ENCODE peak calls at places on chromosome 1, in ten cellular contexts. One of them, this sample, is unnamed.

GRCh38 chr1:160620942-160621632 is 25.8 kb downstream of the SLAMF1 start:
- ATAC-seq in sciatic nerve: no peak
- ATAC-seq in RWPE2: no peak
- ATAC-seq in omental fat pad: no peak
- ATAC-seq in pancreas: no peak
- ATAC-seq in stimulated activated memory B cell treated with anti-CD40 and anti-IgM and Interleukin-4, amounts not matched to agents 10 μg/mL and 1 μg/mL and 100 μg/mL, for 72 hours: peak; percentile 68
- ATAC-seq in right cardiac atrium: no peak
- ATAC-seq in K562: no peak
- ATAC-seq in effector memory CD8-positive, alpha-beta T cell: no peak
- ATAC-seq in foreskin keratinocyte: no peak
- ATAC-seq in this sample: no peak

GRCh38 chr1:210374600-210374953 is 45.9 kb downstream of the HHAT start:
- ATAC-seq in foreskin keratinocyte: no peak
- ATAC-seq in right cardiac atrium: no peak
- ATAC-seq in RWPE2: no peak
- ATAC-seq in effector memory CD8-positive, alpha-beta T cell: peak; percentile 9
- ATAC-seq in sciatic nerve: peak; percentile 68
- ATAC-seq in omental fat pad: no peak
- ATAC-seq in stimulated activated memory B cell treated with anti-CD40 and anti-IgM and Interleukin-4, amounts not matched to agents 10 μg/mL and 1 μg/mL and 100 μg/mL, for 72 hours: no peak
- ATAC-seq in K562: no peak
- ATAC-seq in pancreas: no peak
- ATAC-seq in this sample: no peak

GRCh38 chr1:7575041-7575400 is 196.1 kb upstream of the VAMP3 start:
- ATAC-seq in stimulated activated memory B cell treated with anti-CD40 and anti-IgM and Interleukin-4, amounts not matched to agents 10 μg/mL and 1 μg/mL and 100 μg/mL, for 72 hours: no peak
- ATAC-seq in K562: no peak
- ATAC-seq in RWPE2: no peak
- ATAC-seq in omental fat pad: no peak
- ATAC-seq in pancreas: no peak
- ATAC-seq in sciatic nerve: no peak
- ATAC-seq in foreskin keratinocyte: no peak
- ATAC-seq in right cardiac atrium: no peak
- ATAC-seq in effector memory CD8-positive, alpha-beta T cell: no peak
- ATAC-seq in this sample: no peak

GRCh38 chr1:223729906-223730305 is 17.6 kb downstream of the CAPN2 start:
- ATAC-seq in stimulated activated memory B cell treated with anti-CD40 and anti-IgM and Interleukin-4, amounts not matched to agents 10 μg/mL and 1 μg/mL and 100 μg/mL, for 72 hours: no peak
- ATAC-seq in K562: no peak
- ATAC-seq in foreskin keratinocyte: no peak
- ATAC-seq in sciatic nerve: no peak
- ATAC-seq in effector memory CD8-positive, alpha-beta T cell: no peak
- ATAC-seq in right cardiac atrium: no peak
- ATAC-seq in pancreas: no peak
- ATAC-seq in omental fat pad: no peak
- ATAC-seq in RWPE2: no peak
- ATAC-seq in this sample: no peak

GRCh38 chr1:212082765-212083406 is 47.3 kb downstream of the DTL start:
- ATAC-seq in foreskin keratinocyte: no peak
- ATAC-seq in sciatic nerve: no peak
- ATAC-seq in K562: no peak
- ATAC-seq in RWPE2: no peak
- ATAC-seq in stimulated activated memory B cell treated with anti-CD40 and anti-IgM and Interleukin-4, amounts not matched to agents 10 μg/mL and 1 μg/mL and 100 μg/mL, for 72 hours: no peak
- ATAC-seq in effector memory CD8-positive, alpha-beta T cell: no peak
- ATAC-seq in pancreas: no peak
- ATAC-seq in right cardiac atrium: no peak
- ATAC-seq in omental fat pad: no peak
- ATAC-seq in this sample: no peak

GRCh38 chr1:20494609-20495311 is 8.8 kb upstream of the CAMK2N1 start:
- ATAC-seq in omental fat pad: no peak
- ATAC-seq in foreskin keratinocyte: peak; percentile 38
- ATAC-seq in effector memory CD8-positive, alpha-beta T cell: no peak
- ATAC-seq in pancreas: no peak
- ATAC-seq in sciatic nerve: no peak
- ATAC-seq in right cardiac atrium: no peak
- ATAC-seq in RWPE2: peak; percentile 53
- ATAC-seq in K562: no peak
- ATAC-seq in stimulated activated memory B cell treated with anti-CD40 and anti-IgM and Interleukin-4, amounts not matched to agents 10 μg/mL and 1 μg/mL and 100 μg/mL, for 72 hours: no peak
- ATAC-seq in this sample: no peak

GRCh38 chr1:207823531-207823879 is 71.7 kb downstream of the CD46 start:
- ATAC-seq in RWPE2: no peak
- ATAC-seq in omental fat pad: no peak
- ATAC-seq in effector memory CD8-positive, alpha-beta T cell: no peak
- ATAC-seq in right cardiac atrium: no peak
- ATAC-seq in K562: no peak
- ATAC-seq in stimulated activated memory B cell treated with anti-CD40 and anti-IgM and Interleukin-4, amounts not matched to agents 10 μg/mL and 1 μg/mL and 100 μg/mL, for 72 hours: no peak
- ATAC-seq in foreskin keratinocyte: no peak
- ATAC-seq in sciatic nerve: peak; percentile 1
- ATAC-seq in pancreas: peak; percentile 1
- ATAC-seq in this sample: no peak

GRCh38 chr1:206953126-206953525 is 6.9 kb upstream of the PIGR start:
- ATAC-seq in pancreas: no peak
- ATAC-seq in K562: no peak
- ATAC-seq in foreskin keratinocyte: no peak
- ATAC-seq in omental fat pad: no peak
- ATAC-seq in RWPE2: no peak
- ATAC-seq in stimulated activated memory B cell treated with anti-CD40 and anti-IgM and Interleukin-4, amounts not matched to agents 10 μg/mL and 1 μg/mL and 100 μg/mL, for 72 hours: no peak
- ATAC-seq in right cardiac atrium: no peak
- ATAC-seq in sciatic nerve: no peak
- ATAC-seq in effector memory CD8-positive, alpha-beta T cell: no peak
- ATAC-seq in this sample: no peak

GRCh38 chr1:157249739-157250138 is 111.5 kb upstream of the ETV3 start:
- ATAC-seq in RWPE2: no peak
- ATAC-seq in pancreas: no peak
- ATAC-seq in sciatic nerve: no peak
- ATAC-seq in effector memory CD8-positive, alpha-beta T cell: no peak
- ATAC-seq in omental fat pad: no peak
- ATAC-seq in stimulated activated memory B cell treated with anti-CD40 and anti-IgM and Interleukin-4, amounts not matched to agents 10 μg/mL and 1 μg/mL and 100 μg/mL, for 72 hours: peak; percentile 40
- ATAC-seq in right cardiac atrium: no peak
- ATAC-seq in K562: no peak
- ATAC-seq in foreskin keratinocyte: no peak
- ATAC-seq in this sample: no peak

GRCh38 chr1:211511947-211512346 is 20.0 kb upstream of the RD3 start:
- ATAC-seq in foreskin keratinocyte: no peak
- ATAC-seq in omental fat pad: no peak
- ATAC-seq in pancreas: no peak
- ATAC-seq in effector memory CD8-positive, alpha-beta T cell: no peak
- ATAC-seq in K562: no peak
- ATAC-seq in right cardiac atrium: no peak
- ATAC-seq in stimulated activated memory B cell treated with anti-CD40 and anti-IgM and Interleukin-4, amounts not matched to agents 10 μg/mL and 1 μg/mL and 100 μg/mL, for 72 hours: no peak
- ATAC-seq in sciatic nerve: no peak
- ATAC-seq in RWPE2: no peak
- ATAC-seq in this sample: no peak

GRCh38 chr1:3315399-3315798 is 139.1 kb upstream of the ARHGEF16 start:
- ATAC-seq in K562: no peak
- ATAC-seq in omental fat pad: no peak
- ATAC-seq in stimulated activated memory B cell treated with anti-CD40 and anti-IgM and Interleukin-4, amounts not matched to agents 10 μg/mL and 1 μg/mL and 100 μg/mL, for 72 hours: no peak
- ATAC-seq in RWPE2: no peak
- ATAC-seq in right cardiac atrium: no peak
- ATAC-seq in sciatic nerve: no peak
- ATAC-seq in effector memory CD8-positive, alpha-beta T cell: no peak
- ATAC-seq in foreskin keratinocyte: no peak
- ATAC-seq in pancreas: no peak
- ATAC-seq in this sample: no peak

GRCh38 chr1:115912116-115912515 is 64.2 kb upstream of the SLC22A15 start:
- ATAC-seq in foreskin keratinocyte: no peak
- ATAC-seq in RWPE2: no peak
- ATAC-seq in effector memory CD8-positive, alpha-beta T cell: no peak
- ATAC-seq in pancreas: no peak
- ATAC-seq in omental fat pad: no peak
- ATAC-seq in K562: no peak
- ATAC-seq in right cardiac atrium: no peak
- ATAC-seq in stimulated activated memory B cell treated with anti-CD40 and anti-IgM and Interleukin-4, amounts not matched to agents 10 μg/mL and 1 μg/mL and 100 μg/mL, for 72 hours: no peak
- ATAC-seq in sciatic nerve: no peak
- ATAC-seq in this sample: no peak

GRCh38 chr1:195933816-195934215 is 674.4 kb downstream of the KCNT2 start:
- ATAC-seq in omental fat pad: no peak
- ATAC-seq in foreskin keratinocyte: no peak
- ATAC-seq in sciatic nerve: no peak
- ATAC-seq in stimulated activated memory B cell treated with anti-CD40 and anti-IgM and Interleukin-4, amounts not matched to agents 10 μg/mL and 1 μg/mL and 100 μg/mL, for 72 hours: no peak
- ATAC-seq in pancreas: no peak
- ATAC-seq in RWPE2: no peak
- ATAC-seq in K562: no peak
- ATAC-seq in right cardiac atrium: no peak
- ATAC-seq in effector memory CD8-positive, alpha-beta T cell: no peak
- ATAC-seq in this sample: no peak

GRCh38 chr1:110857964-110858948 is 14.7 kb upstream of the CD53 start:
- ATAC-seq in effector memory CD8-positive, alpha-beta T cell: no peak
- ATAC-seq in stimulated activated memory B cell treated with anti-CD40 and anti-IgM and Interleukin-4, amounts not matched to agents 10 μg/mL and 1 μg/mL and 100 μg/mL, for 72 hours: peak; percentile 72
- ATAC-seq in omental fat pad: no peak
- ATAC-seq in K562: peak; percentile 90
- ATAC-seq in right cardiac atrium: no peak
- ATAC-seq in sciatic nerve: no peak
- ATAC-seq in pancreas: no peak
- ATAC-seq in RWPE2: no peak
- ATAC-seq in foreskin keratinocyte: peak; percentile 32
- ATAC-seq in this sample: no peak